ENCODE peak calls at places on chromosomes 11 and 22, in eight cellular contexts. L is breast epithelium; H is psoas muscle; R is cardiac muscle cell; N is esophagus squamous epithelium; K is mesenchymal stem cell; E is left ventricle myocardium inferior; M is CD8-positive, alpha-beta memory T cell. S is an unnamed sample. For H3K27me3, the result is how much of the 10 kb centered on the place peaks cover.

GRCh38 chr11:60914620-60915249 is 777 bp downstream of the TMEM109 start:
- DNase-seq in L (no peak), H (peak), R (peak), N (no peak), K (peak), E (no peak), M (peak), S (peak)

GRCh38 chr11:19938866-19939265 is 221.4 kb downstream of the DBX1 start:
- DNase-seq in L (peak), H (no peak), R (no peak), N (no peak), K (no peak), E (no peak), M (no peak), S (no peak)

GRCh38 chr11:102868359-102868758 is 6.4 kb downstream of the MMP12 start:
- DNase-seq in L (no peak), H (no peak), R (no peak), N (no peak), K (peak), E (no peak), M (no peak), S (no peak)

GRCh38 chr11:75272821-75273301 is 32.3 kb downstream of the TPBGL start:
- DNase-seq in L (no peak), H (no peak), R (no peak), N (no peak), K (no peak), E (no peak), M (peak), S (peak)

GRCh38 chr11:10139656-10140055 is 154.4 kb downstream of the SBF2 start:
- DNase-seq in L (no peak), H (no peak), R (no peak), N (no peak), K (peak), E (no peak), M (no peak), S (no peak)

GRCh38 chr11:94873910-94874575 is 99.3 kb downstream of the CWC15 start:
- DNase-seq in L (no peak), H (no peak), R (no peak), N (no peak), K (no peak), E (no peak), M (no peak), S (no peak)

GRCh38 chr11:112345166-112345565 is 84.5 kb upstream of the PLET1 start:
- DNase-seq in L (no peak), H (no peak), R (no peak), N (no peak), K (peak), E (no peak), M (no peak), S (no peak)

GRCh38 chr11:73366265-73366610 is 10.0 kb upstream of the RELT start:
- DNase-seq in L (no peak), H (no peak), R (no peak), N (no peak), K (no peak), E (no peak), M (no peak), S (no peak)

GRCh38 chr22:29799217-29799680 is 32.1 kb downstream of the UQCR10 start:
- DNase-seq in L (peak), H (peak), R (no peak), N (peak), K (peak), E (peak), M (no peak), S (peak)

GRCh38 chr11:130148927-130149326 is 10.7 kb upstream of the ST14 start:
- DNase-seq in L (no peak), H (no peak), R (no peak), N (no peak), K (no peak), E (no peak), M (no peak), S (no peak)

GRCh38 chr11:83335446-83336070 is 49.4 kb upstream of the CCDC90B start:
- DNase-seq in L (no peak), H (no peak), R (no peak), N (no peak), K (no peak), E (no peak), M (no peak), S (no peak)

GRCh38 chr11:112993808-112994207 is 32.6 kb downstream of the NCAM1 start:
- DNase-seq in L (no peak), H (no peak), R (no peak), N (no peak), K (no peak), E (no peak), M (no peak), S (no peak)

GRCh38 chr11:83092488-83093384 is 21.0 kb upstream of the RAB30 start:
- DNase-seq in L (peak), H (peak), R (no peak), N (no peak), K (peak), E (no peak), M (no peak), S (no peak)

GRCh38 chr11:117466966-117467365 is 139.3 kb downstream of the CEP164 start:
- DNase-seq in L (no peak), H (no peak), R (no peak), N (no peak), K (no peak), E (no peak), M (no peak), S (no peak)

GRCh38 chr11:28086569-28086968 is 21.4 kb downstream of the KIF18A start:
- DNase-seq in L (no peak), H (no peak), R (no peak), N (no peak), K (peak), E (no peak), M (no peak), S (no peak)

GRCh38 chr11:35838071-35838470 is 105.8 kb upstream of the LDLRAD3 start:
- DNase-seq in L (no peak), H (no peak), R (no peak), N (no peak), K (no peak), E (no peak), M (no peak), S (no peak)

GRCh38 chr11:34366522-34366921 is 8.7 kb upstream of the ABTB2 start:
- DNase-seq in L (no peak), H (no peak), R (no peak), N (no peak), K (no peak), E (no peak), M (no peak), S (no peak)

GRCh38 chr22:47372596-47373385 is 610.3 kb downstream of the TBC1D22A start:
- DNase-seq in L (no peak), H (no peak), R (no peak), N (no peak), K (no peak), E (no peak), M (no peak), S (no peak)

GRCh38 chr11:17498058-17498457 is 21.4 kb upstream of the ABCC8 start:
- DNase-seq in L (no peak), H (no peak), R (no peak), N (no peak), K (no peak), E (no peak), M (no peak), S (no peak)

GRCh38 chr11:96036863-96037262 is 113.0 kb upstream of the MTMR2 start:
- DNase-seq in L (no peak), H (peak), R (no peak), N (no peak), K (no peak), E (no peak), M (no peak), S (no peak)

GRCh38 chr11:6634534-6634933 is 15.3 kb upstream of the TPP1 start:
- DNase-seq in L (no peak), H (no peak), R (no peak), N (no peak), K (no peak), E (no peak), M (no peak), S (no peak)
- H3K27ac ChIP-seq in L (no peak), H (no peak), R (no peak), N (peak), K (no peak), E (peak), M (no peak), S (no peak)

GRCh38 chr11:13486926-13487660 is 8.7 kb downstream of the PTH start:
- DNase-seq in L (no peak), H (peak), R (peak), N (no peak), K (peak), E (peak), M (peak), S (no peak)

GRCh38 chr11:13487661-13488030 is 8.2 kb downstream of the PTH start:
- DNase-seq in L (no peak), H (no peak), R (no peak), N (no peak), K (peak), E (no peak), M (peak), S (no peak)
- H3K4me3 ChIP-seq in L (no peak), H (peak), R (no peak), N (no peak), K (no peak), E (peak), M (peak), S (no peak)

DNA sequence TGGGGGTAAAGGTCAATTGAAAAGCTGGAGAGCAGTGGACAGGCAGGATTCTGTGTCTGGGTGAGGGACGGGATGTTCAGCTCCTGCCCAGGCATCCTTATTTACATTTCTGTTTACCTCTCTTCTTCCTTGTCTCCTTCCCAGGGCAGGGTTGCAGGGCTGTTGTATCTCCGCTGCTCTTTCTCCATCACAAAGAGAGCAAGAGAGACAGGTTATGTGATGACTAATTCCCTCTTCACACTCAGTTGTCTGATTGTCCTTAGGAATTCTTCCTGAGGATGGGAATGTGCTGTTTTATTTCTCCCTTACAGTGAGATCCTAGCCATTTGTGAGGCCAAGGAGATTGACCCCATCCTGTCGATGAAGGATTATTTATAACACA is 104.9 kb downstream of the VPREB1 start:
- DNase-seq in L (no peak), H (no peak), R (no peak), N (no peak), K (no peak), E (no peak), M (no peak), S (no peak)
- H3K27me3 ChIP-seq in L (under half), H (under half), R (under half), N (under half), K (half or more), E (half or more), M (under half), S (under half)

GRCh38 chr11:64611176-64611575 is 20.2 kb downstream of the SLC22A12 start:
- DNase-seq in L (no peak), H (no peak), R (no peak), N (no peak), K (no peak), E (no peak), M (no peak), S (no peak)
- H3K27ac ChIP-seq in L (no peak), H (no peak), R (no peak), N (no peak), K (no peak), E (no peak), M (no peak), S (no peak)

GRCh38 chr11:69298778-69299461 is 5.0 kb downstream of the MYEOV start:
- DNase-seq in L (no peak), H (no peak), R (no peak), N (no peak), K (peak), E (no peak), M (no peak), S (no peak)
- H3K4me3 ChIP-seq in L (peak), H (peak), R (no peak), N (no peak), K (no peak), E (peak), M (no peak), S (no peak)